ENCODE peak calls at places on chromosomes 3 and 15, in four cellular contexts. Q, D, J and N are unnamed samples.

GRCh38 chr3:133574260-133574881 is 885 bp downstream of the CDV3 start:
- DNase-seq in Q (peak; percentile 74), D (no peak), J (peak; percentile 80), N (peak; percentile 73)

GRCh38 chr3:128190501-128190900 is 37.2 kb downstream of the EEFSEC start:
- DNase-seq in Q (no peak), D (no peak), J (peak; percentile 57), N (no peak)

GRCh38 chr3:12476238-12476897 is 7.9 kb upstream of the TSEN2 start:
- DNase-seq in Q (no peak), D (no peak), J (peak; percentile 77), N (no peak)

GRCh38 chr3:121896823-121897222 is 2.6 kb downstream of the SLC15A2 start:
- DNase-seq in Q (no peak), D (no peak), J (no peak), N (no peak)

GRCh38 chr3:126378341-126378751 is 16.4 kb upstream of the CFAP100 start:
- DNase-seq in Q (no peak), D (no peak), J (no peak), N (no peak)

GRCh38 chr3:13025090-13025489 is 48.1 kb downstream of the IQSEC1 start:
- DNase-seq in Q (no peak), D (peak; percentile 50), J (peak; percentile 71), N (no peak)

GRCh38 chr3:117688583-117688982 is 979.0 kb downstream of the TUSC7 start:
- DNase-seq in Q (no peak), D (no peak), J (no peak), N (no peak)

GRCh38 chr3:157832588-157832987 is 273.6 kb downstream of the SHOX2 start:
- DNase-seq in Q (no peak), D (no peak), J (no peak), N (no peak)

GRCh38 chr3:52277972-52278509 is 408 bp downstream of the WDR82 start:
- DNase-seq in Q (no peak), D (peak; percentile 33), J (no peak), N (peak; percentile 68)

GRCh38 chr3:171810278-171811058 is at the start of gene PLD1:
- DNase-seq in Q (peak; percentile 87), D (peak; percentile 79), J (peak; percentile 79), N (peak; percentile 84)

GRCh38 chr3:68211637-68212036 is 557.2 kb upstream of the SUCLG2 start:
- DNase-seq in Q (no peak), D (no peak), J (no peak), N (no peak)
- H3K4me3 ChIP-seq in Q (no peak overlapping the region), D (no peak overlapping the region), J (no peak overlapping the region), N (no peak overlapping the region)

GRCh38 chr3:31446411-31446810 is 86.3 kb upstream of the STT3B start:
- DNase-seq in Q (no peak), D (no peak), J (no peak), N (no peak)

GRCh38 chr3:31450345-31450744 is 82.4 kb upstream of the STT3B start:
- DNase-seq in Q (no peak), D (no peak), J (no peak), N (no peak)

GRCh38 chr3:31448882-31449243 is 83.9 kb upstream of the STT3B start:
- DNase-seq in Q (no peak), D (no peak), J (no peak), N (no peak)

GRCh38 chr3:31449318-31449717 is 83.4 kb upstream of the STT3B start:
- DNase-seq in Q (no peak), D (no peak), J (no peak), N (no peak)

GRCh38 chr3:31448035-31448881 is 84.5 kb upstream of the STT3B start:
- DNase-seq in Q (peak; percentile 60), D (no peak), J (peak; percentile 12), N (no peak)
- TF ChIP-seq CTCF in Q (peak; percentile 48), D (peak; percentile 31), J (peak; percentile 34), N (no peak)

GRCh38 chr3:149367021-149367840 is 10.2 kb downstream of the TM4SF1 start:
- DNase-seq in Q (no peak), D (peak; percentile 82), J (peak; percentile 76), N (no peak)

GRCh38 chr3:149366031-149366430 is 11.4 kb downstream of the TM4SF1 start:
- DNase-seq in Q (no peak), D (no peak), J (no peak), N (no peak)

GRCh38 chr3:149368850-149369497 is 8.5 kb downstream of the TM4SF1 start:
- DNase-seq in Q (no peak), D (no peak), J (no peak), N (no peak)

GRCh38 chr3:149369991-149370866 is 7.2 kb downstream of the TM4SF1 start:
- DNase-seq in Q (no peak), D (no peak), J (peak; percentile 49), N (no peak)

GRCh38 chr3:149368201-149368849 is 9.1 kb downstream of the TM4SF1 start:
- DNase-seq in Q (peak; percentile 51), D (no peak), J (peak; percentile 59), N (no peak)
- H3K4me1 ChIP-seq in Q (peaks cover 31% of the 10 kb centered on the region), D (peaks cover 73% of the 10 kb centered on the region), J (peaks cover 15% of the 10 kb centered on the region), N (peaks cover 5% of the 10 kb centered on the region)

GRCh38 chr3:43962043-43962442 is 271.3 kb downstream of the ABHD5 start:
- DNase-seq in Q (no peak), D (no peak), J (no peak), N (no peak)
- H3K4me3 ChIP-seq in Q (no peak overlapping the region), D (no peak overlapping the region), J (no peak overlapping the region), N (no peak overlapping the region)

GRCh38 chr15:33400941-33401340 is 90.2 kb downstream of the RYR3 start:
- DNase-seq in Q (no peak), D (no peak), J (no peak), N (no peak)
- TF ChIP-seq CTCF in Q (no peak), D (no peak), J (no peak), N (no peak)